ENCODE peak calls at places on chromosomes 16 and 17, in seven cellular contexts. O, A, J, L, S, I and H are unnamed samples.
A peak's percentile ranks its signal among the peaks of the same experiment; 100 is the strongest.

GRCh38 chr17:75842963-75843576 is 1.1 kb downstream of the UNC13D start:
- DNase-seq in J (no peak), L (no peak), S (no peak), A (no peak), O (no peak), I (no peak), H (no peak)

GRCh38 chr16:70416748-70417616 is 21.9 kb downstream of the ST3GAL2 start:
- DNase-seq in I (no peak), O (no peak), J (no peak), S (no peak), A (no peak), L (no peak), H (peak; percentile 46)

GRCh38 chr16:1311738-1312458 is 2.5 kb downstream of the UBE2I start:
- DNase-seq in I (no peak), A (no peak), S (no peak), O (no peak), L (no peak), J (no peak), H (no peak)

GRCh38 chr17:35801583-35802224 is 6.3 kb upstream of the MMP28 start:
- DNase-seq in J (no peak), O (peak; percentile 15), A (peak; percentile 36), L (peak; percentile 80), I (peak; percentile 24), S (no peak), H (no peak)

GRCh38 chr16:15604460-15605390 is 38.2 kb downstream of the MARF1 start:
- DNase-seq in J (no peak), S (no peak), L (no peak), I (no peak), A (no peak), O (no peak), H (no peak)

GRCh38 chr16:59060212-59060611 is 326.1 kb upstream of the GOT2 start:
- DNase-seq in S (no peak), L (no peak), A (no peak), I (no peak), J (no peak), O (no peak), H (no peak)

GRCh38 chr17:5097101-5097834 is 14.4 kb downstream of the ZNF232 start:
- DNase-seq in A (no peak), S (no peak), L (no peak), J (peak; percentile 15), O (no peak), I (peak; percentile 48), H (no peak)

GRCh38 chr16:83806036-83806435 is 1.7 kb upstream of the HSBP1 start:
- DNase-seq in L (no peak), J (no peak), I (no peak), A (no peak), O (no peak), S (no peak), H (no peak)

GRCh38 chr17:17305282-17305801 is 2.2 kb downstream of the NT5M start:
- DNase-seq in S (peak; percentile 66), L (no peak), I (peak; percentile 58), J (peak; percentile 18), A (no peak), O (no peak), H (no peak)

GRCh38 chr17:66149562-66149961 is 42.4 kb downstream of the CEP112 start:
- DNase-seq in A (no peak), O (no peak), I (no peak), J (no peak), S (no peak), L (no peak), H (no peak)

GRCh38 chr17:32558328-32558955 is 71.6 kb downstream of the CDK5R1 start:
- DNase-seq in S (no peak), O (no peak), L (no peak), I (no peak), J (no peak), A (no peak), H (no peak)

GRCh38 chr17:40530988-40531971 is 29.9 kb upstream of the TNS4 start:
- DNase-seq in I (peak; percentile 39), L (peak; percentile 33), J (no peak), S (peak; percentile 91), O (no peak), A (no peak), H (no peak)

GRCh38 chr17:30997842-30998241 is 27.0 kb downstream of the RNF135 start:
- DNase-seq in L (no peak), J (no peak), O (no peak), S (no peak), A (no peak), I (no peak), H (no peak)

GRCh38 chr16:50367777-50368409 is 895 bp downstream of the BRD7 start:
- DNase-seq in A (no peak), J (no peak), L (no peak), I (no peak), S (no peak), O (no peak), H (no peak)

GRCh38 chr17:40303706-40304450 is 5.1 kb upstream of the RARA start:
- DNase-seq in A (no peak), O (peak; percentile 51), I (no peak), J (no peak), S (no peak), L (peak; percentile 63), H (no peak)

GRCh38 chr16:1461146-1461545 is 13.7 kb downstream of the CLCN7 start:
- DNase-seq in I (no peak), O (no peak), J (no peak), L (no peak), S (no peak), A (no peak), H (no peak)

GRCh38 chr16:68377667-68378420 is 67.0 kb downstream of the PRMT7 start:
- DNase-seq in O (no peak), A (no peak), I (no peak), J (no peak), L (no peak), S (no peak), H (peak; percentile 42)

GRCh38 chr16:48318630-48319029 is 66.6 kb downstream of the SIAH1 start:
- DNase-seq in O (no peak), I (peak; percentile 81), L (no peak), J (no peak), S (peak; percentile 54), A (no peak), H (no peak)

GRCh38 chr17:57043276-57043675 is 41.8 kb upstream of the AKAP1 start:
- DNase-seq in I (no peak), J (no peak), L (no peak), O (no peak), S (no peak), A (no peak), H (no peak)

GRCh38 chr16:13634253-13634652 is 285.7 kb upstream of the ERCC4 start:
- DNase-seq in I (no peak), A (no peak), S (no peak), J (no peak), O (no peak), L (no peak), H (no peak)

GRCh38 chr17:51120357-51120738 is 320 bp downstream of the SPAG9 start:
- DNase-seq in I (no peak), A (no peak), J (no peak), O (no peak), L (no peak), S (no peak), H (peak; percentile 87)

GRCh38 chr16:66250686-66251405 is 115.6 kb upstream of the CDH5 start:
- DNase-seq in J (no peak), A (peak; percentile 28), L (peak; percentile 69), O (no peak), S (no peak), I (no peak), H (no peak)

GRCh38 chr16:89687092-89687940 is 827 bp downstream of the CDK10 start:
- DNase-seq in J (no peak), A (no peak), L (no peak), I (no peak), O (peak; percentile 69), S (no peak), H (no peak)

GRCh38 chr17:80441133-80441578 is 26.2 kb downstream of the ENDOV start:
- DNase-seq in J (no peak), A (no peak), O (no peak), I (peak; percentile 44), L (no peak), S (peak; percentile 69), H (no peak)

GRCh38 chr17:75457047-75457654 is 716 bp downstream of the TMEM94 start:
- DNase-seq in I (no peak), S (peak; percentile 57), A (no peak), J (no peak), O (peak; percentile 74), L (peak; percentile 74), H (peak; percentile 78)

GRCh38 chr17:48293319-48294192 is 136.5 kb downstream of the SKAP1 start:
- DNase-seq in O (no peak), I (no peak), A (no peak), J (no peak), L (no peak), S (no peak), H (peak; percentile 47)

GRCh38 chr17:76408037-76408849 is 23.8 kb downstream of the SPHK1 start:
- DNase-seq in A (no peak), J (no peak), I (peak; percentile 66), L (no peak), S (peak; percentile 83), O (peak; percentile 44), H (peak; percentile 66)

GRCh38 chr16:27318399-27319256 is 4.9 kb downstream of the IL4R start:
- DNase-seq in A (no peak), S (peak; percentile 82), O (no peak), J (no peak), L (peak; percentile 76), I (peak; percentile 47), H (no peak)

GRCh38 chr17:13476722-13477121 is 125.0 kb downstream of the HS3ST3A1 start:
- DNase-seq in J (no peak), O (no peak), I (no peak), A (no peak), L (no peak), S (no peak), H (no peak)

GRCh38 chr17:17849147-17849820 is 12.5 kb upstream of the SREBF1 start:
- DNase-seq in I (peak; percentile 81), O (peak; percentile 52), L (peak; percentile 88), A (no peak), S (peak; percentile 95), J (peak; percentile 65), H (peak; percentile 39)

GRCh38 chr17:76271669-76272540 is 6.8 kb downstream of the UBALD2 start:
- DNase-seq in L (no peak), I (peak; percentile 55), S (peak; percentile 90), O (no peak), J (no peak), A (no peak), H (no peak)

GRCh38 chr16:72301416-72302048 is 129.6 kb upstream of the PMFBP1 start:
- DNase-seq in O (no peak), A (no peak), S (no peak), L (no peak), I (no peak), J (no peak), H (no peak)

GRCh38 chr16:60641067-60641466 is 1395.2 kb downstream of the CDH8 start:
- DNase-seq in J (no peak), O (no peak), I (no peak), L (no peak), S (no peak), A (no peak), H (no peak)

GRCh38 chr17:72683506-72684404 is 408.7 kb downstream of the SLC39A11 start:
- DNase-seq in J (no peak), I (no peak), O (no peak), S (no peak), A (no peak), L (no peak), H (peak; percentile 28)

GRCh38 chr17:45841883-45842525 is 2.7 kb upstream of the SPPL2C start:
- DNase-seq in S (no peak), L (no peak), J (no peak), O (no peak), I (no peak), A (no peak), H (peak; percentile 83)

GRCh38 chr17:9284884-9285283 is 263.6 kb downstream of the NTN1 start:
- DNase-seq in I (no peak), L (no peak), O (no peak), A (no peak), S (no peak), J (no peak), H (no peak)

GRCh38 chr17:21453144-21453982 is 77.2 kb downstream of the KCNJ12 start:
- DNase-seq in J (no peak), S (no peak), O (no peak), L (no peak), I (no peak), A (no peak), H (no peak)